ENCODE peak calls at places on chromosomes 3 and 15, in ten cellular contexts. D is AG04450; G is adrenal gland; W is tibial nerve; J is spleen; S is dorsolateral prefrontal cortex; F is CD4-positive, CD25-positive, alpha-beta regulatory T cell; E is ovary; Y is CD8-positive, alpha-beta memory T cell; I is uterus. A is an unnamed sample. For H3K27me3, the result is how much of the 10 kb centered on the place peaks cover.

GRCh38 chr3:197749315-197749600 is 425 bp upstream of the FYTTD1 start:
- DNase-seq in E (no peak), Y (peak), D (no peak), W (no peak), G (peak), S (no peak), F (peak), I (no peak), J (no peak), A (peak)

GRCh38 chr15:57462391-57462790 is 86.1 kb downstream of the CGNL1 start:
- DNase-seq in W (no peak), S (no peak), Y (no peak), F (no peak), I (no peak), G (no peak), D (no peak), E (no peak), J (no peak), A (no peak)

GRCh38 chr15:72272997-72273352 is 621 bp upstream of the PARP6 start:
- DNase-seq in D (no peak), E (no peak), S (no peak), F (no peak), Y (no peak), I (no peak), G (no peak), J (no peak), W (no peak), A (no peak)

GRCh38 chr3:111143-112069 is 85.2 kb upstream of the CHL1 start:
- DNase-seq in G (no peak), F (no peak), D (no peak), E (no peak), W (no peak), Y (no peak), S (no peak), I (no peak), J (no peak), A (no peak)

GRCh38 chr3:159964166-159964973 is 24.3 kb upstream of the IL12A start:
- DNase-seq in W (no peak), F (peak), D (peak), J (no peak), G (no peak), Y (no peak), I (no peak), S (no peak), E (no peak), A (no peak)

GRCh38 chr3:185153170-185153733 is 392 bp upstream of the C3orf70 start:
- DNase-seq in Y (no peak), W (no peak), J (no peak), D (no peak), F (peak), S (no peak), I (peak), G (no peak), E (peak), A (no peak)

GRCh38 chr15:83685864-83686263 is 31.9 kb downstream of the ADAMTSL3 start:
- DNase-seq in J (no peak), S (no peak), Y (no peak), I (peak), E (no peak), W (no peak), G (no peak), D (no peak), F (no peak), A (no peak)

GRCh38 chr3:122880173-122880572 is 85.3 kb downstream of the SLC49A4 start:
- DNase-seq in D (no peak), G (no peak), J (no peak), I (no peak), F (no peak), E (no peak), Y (no peak), W (no peak), S (no peak), A (no peak)

GRCh38 chr3:134376385-134376765 is 2.1 kb upstream of the AMOTL2 start:
- DNase-seq in I (no peak), J (peak), E (no peak), S (no peak), Y (no peak), G (no peak), D (no peak), F (no peak), W (no peak), A (no peak)

GRCh38 chr3:128068156-128068620 is 16.0 kb downstream of the SEC61A1 start:
- DNase-seq in J (peak), I (no peak), S (no peak), Y (peak), D (no peak), E (no peak), G (peak), F (peak), W (no peak), A (no peak)

GRCh38 chr3:59771760-59772159 is 721.9 kb upstream of the CFAP20DC start:
- DNase-seq in E (no peak), I (no peak), W (no peak), S (no peak), F (no peak), D (peak), Y (no peak), G (no peak), J (no peak), A (no peak)

GRCh38 chr3:66593978-66594377 is 93.2 kb upstream of the LRIG1 start:
- DNase-seq in J (no peak), Y (no peak), G (no peak), I (no peak), W (no peak), S (no peak), D (peak), F (no peak), E (no peak), A (no peak)

GRCh38 chr15:55789066-55789660 is 46.2 kb upstream of the PRTG start:
- DNase-seq in G (peak), Y (peak), J (no peak), E (no peak), W (peak), F (peak), D (no peak), S (no peak), I (no peak), A (no peak)

GRCh38 chr3:71453822-71454512 is 129.6 kb downstream of the FOXP1 start:
- DNase-seq in J (no peak), G (no peak), Y (peak), W (no peak), S (no peak), E (no peak), I (no peak), F (peak), D (no peak), A (peak)

GRCh38 chr3:193791041-193792032 is 198.3 kb downstream of the OPA1 start:
- DNase-seq in Y (no peak), G (no peak), D (no peak), S (no peak), W (no peak), J (no peak), F (peak), E (no peak), I (no peak), A (peak)

GRCh38 chr3:188711898-188712256 is 459.9 kb upstream of the TPRG1 start:
- DNase-seq in J (no peak), Y (no peak), W (no peak), I (no peak), F (no peak), G (no peak), S (no peak), E (no peak), D (no peak), A (no peak)

GRCh38 chr15:31032959-31033358 is 41.5 kb upstream of the MTMR10 start:
- DNase-seq in F (no peak), G (no peak), W (no peak), I (no peak), E (no peak), J (no peak), D (peak), S (no peak), Y (no peak), A (no peak)

GRCh38 chr3:43695443-43695842 is 4.7 kb downstream of the ABHD5 start:
- DNase-seq in G (peak), D (peak), J (no peak), Y (no peak), S (no peak), W (no peak), F (no peak), E (no peak), I (no peak), A (no peak)

GRCh38 chr3:127307431-127307830 is 19.6 kb upstream of the PRR20G start:
- DNase-seq in W (no peak), J (no peak), D (no peak), E (no peak), G (peak), I (no peak), F (no peak), Y (no peak), S (no peak), A (no peak)

GRCh38 chr15:42670441-42670840 is 66.5 kb downstream of the CDAN1 start:
- DNase-seq in D (no peak), J (no peak), G (no peak), W (no peak), Y (no peak), F (no peak), I (no peak), S (no peak), E (no peak), A (no peak)

GRCh38 chr3:114745322-114746240 is 401.5 kb downstream of the ZBTB20 start:
- DNase-seq in Y (no peak), S (no peak), F (no peak), W (no peak), I (no peak), J (no peak), D (no peak), E (no peak), G (no peak), A (no peak)

GRCh38 chr3:105965384-105965783 is 96.6 kb upstream of the CBLB start:
- DNase-seq in I (no peak), D (no peak), S (no peak), F (no peak), E (no peak), G (no peak), W (no peak), Y (no peak), J (no peak), A (no peak)

GRCh38 chr3:71444028-71444860 is 139.3 kb downstream of the FOXP1 start:
- DNase-seq in G (peak), D (peak), S (no peak), I (no peak), Y (peak), E (no peak), F (peak), W (no peak), J (peak), A (peak)

GRCh38 chr3:192901435-192901834 is 16.2 kb downstream of the MB21D2 start:
- DNase-seq in S (no peak), D (peak), F (no peak), Y (no peak), J (no peak), W (no peak), E (no peak), I (no peak), G (no peak), A (no peak)

GRCh38 chr3:50189989-50190388 is 1.4 kb upstream of the GNAT1 start:
- DNase-seq in E (no peak), W (no peak), F (no peak), Y (no peak), J (no peak), I (no peak), D (no peak), S (no peak), G (no peak), A (no peak)

GRCh38 chr3:12716605-12717121 is 42.4 kb downstream of the TMEM40 start:
- DNase-seq in W (no peak), F (no peak), E (no peak), G (no peak), I (no peak), J (no peak), S (no peak), Y (no peak), D (no peak), A (no peak)

GRCh38 chr15:95162967-95163531 is 931.7 kb downstream of the MCTP2 start:
- DNase-seq in W (no peak), I (peak), G (peak), D (peak), F (no peak), S (no peak), E (no peak), Y (no peak), J (no peak), A (no peak)

GRCh38 chr3:5170975-5171374 is 16.5 kb upstream of the EDEM1 start:
- DNase-seq in I (no peak), J (no peak), D (no peak), Y (no peak), F (no peak), W (no peak), S (no peak), G (no peak), E (no peak), A (no peak)
- H3K4me3 ChIP-seq in I (no peak), J (no peak), D (no peak), Y (no peak), F (no peak), W (no peak), S (no peak), G (no peak), E (no peak), A (no peak)

DNA sequence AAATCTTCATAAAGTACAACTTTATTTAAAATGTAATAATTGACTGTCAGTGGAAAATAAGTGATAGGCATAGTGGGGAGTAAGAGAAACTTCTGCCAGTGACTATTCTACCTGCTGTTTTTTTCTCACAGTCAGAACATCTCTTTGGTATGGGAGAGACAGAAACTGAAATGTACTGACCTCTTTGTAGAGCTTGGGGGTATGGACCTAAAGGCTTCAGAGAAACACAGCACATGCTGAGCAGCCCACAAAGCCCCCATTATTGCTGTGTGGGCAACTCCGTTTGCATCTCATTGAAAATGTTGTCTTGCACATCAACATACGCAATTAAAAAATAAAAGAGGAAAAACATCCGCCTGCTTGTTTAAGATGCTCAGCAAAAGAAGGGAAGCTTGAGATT is 443.5 kb upstream of the SEMA6D start:
- DNase-seq in F (no peak), J (no peak), G (no peak), I (no peak), E (no peak), Y (no peak), W (no peak), D (no peak), S (no peak), A (no peak)
- H3K27ac ChIP-seq in F (no peak), J (no peak), G (no peak), I (no peak), E (no peak), Y (no peak), W (no peak), D (no peak), S (no peak), A (no peak)

GRCh38 chr15:69988541-69989225 is 109.0 kb downstream of the TLE3 start:
- DNase-seq in W (no peak), S (no peak), F (no peak), D (no peak), I (no peak), J (no peak), G (no peak), E (no peak), Y (no peak), A (no peak)
- H3K27me3 ChIP-seq in W (under half), S (under half), F (under half), D (half or more), I (under half), J (under half), G (under half), E (under half), Y (under half), A (under half)

GRCh38 chr15:29789871-29790270 is 32.4 kb downstream of the TJP1 start:
- DNase-seq in I (no peak), G (no peak), Y (no peak), W (no peak), F (no peak), S (no peak), E (no peak), D (no peak), J (no peak), A (no peak)
- H3K4me3 ChIP-seq in I (no peak), G (no peak), Y (no peak), W (no peak), F (no peak), S (no peak), E (no peak), D (no peak), J (no peak), A (no peak)

DNA sequence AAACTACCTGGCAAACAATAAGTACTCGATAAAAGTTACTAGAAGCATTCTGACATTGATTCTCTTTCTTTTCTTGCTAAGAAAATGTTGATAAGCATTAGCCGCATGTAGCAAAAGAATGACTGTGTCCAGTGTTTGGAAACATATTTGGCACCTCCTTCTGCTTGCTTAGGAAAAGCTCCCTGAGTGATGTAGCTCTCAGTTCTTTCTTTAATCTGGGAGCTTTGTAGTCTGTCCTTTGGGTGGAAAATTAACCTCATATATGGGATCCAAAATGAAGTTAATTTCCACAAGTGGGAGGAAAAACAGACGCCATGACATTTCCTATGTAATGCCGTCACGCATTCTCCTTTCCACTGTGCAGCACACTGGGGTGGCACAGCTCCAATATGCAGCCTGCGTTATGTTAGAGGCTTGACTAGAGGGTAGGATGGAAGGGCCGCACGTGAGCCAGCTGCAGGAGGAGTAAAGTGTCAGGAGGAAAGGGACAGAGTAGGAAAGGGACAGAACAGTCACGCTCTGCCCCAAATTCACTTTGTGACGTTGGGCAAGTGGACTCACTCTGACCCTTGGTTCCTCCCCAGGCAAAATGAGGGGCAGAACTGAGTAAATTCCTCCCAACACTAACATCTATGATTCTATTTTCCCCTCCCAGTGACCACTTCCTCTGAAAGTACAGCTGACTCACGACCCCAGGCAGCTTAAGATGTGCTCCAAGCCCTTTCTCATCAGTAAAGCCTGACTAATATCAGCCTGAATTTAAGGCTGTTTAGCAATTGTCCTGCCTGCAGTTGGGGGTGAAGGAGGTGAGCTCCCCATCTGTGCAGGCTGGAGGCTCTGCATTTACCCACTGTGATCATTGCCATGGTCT is 176.4 kb upstream of the PFN2 start:
- DNase-seq in J (no peak), F (no peak), I (peak), D (peak), W (no peak), G (no peak), E (peak), Y (no peak), S (no peak), A (no peak)
- H3K27ac ChIP-seq in J (no peak), F (no peak), I (no peak), D (peak), W (no peak), G (no peak), E (no peak), Y (no peak), S (no peak), A (no peak)

GRCh38 chr15:65993226-65993625 is 123.9 kb downstream of the RAB11A start:
- DNase-seq in S (no peak), Y (no peak), I (no peak), W (no peak), E (no peak), D (no peak), J (no peak), F (no peak), G (no peak), A (no peak)

GRCh38 chr15:65991721-65992472 is 122.6 kb downstream of the RAB11A start:
- DNase-seq in J (no peak), S (no peak), F (no peak), W (no peak), G (no peak), Y (no peak), E (no peak), I (no peak), D (no peak), A (no peak)

GRCh38 chr15:65993762-65994161 is 124.5 kb downstream of the RAB11A start:
- DNase-seq in S (no peak), I (no peak), W (no peak), G (no peak), J (no peak), D (no peak), F (no peak), E (no peak), Y (no peak), A (no peak)

GRCh38 chr15:65987100-65987499 is 117.8 kb downstream of the RAB11A start:
- DNase-seq in W (no peak), S (no peak), Y (no peak), D (no peak), J (no peak), I (no peak), F (no peak), G (no peak), E (no peak), A (no peak)

GRCh38 chr15:65990298-65990981 is 121.1 kb downstream of the RAB11A start:
- DNase-seq in E (no peak), S (no peak), G (no peak), J (no peak), I (no peak), F (no peak), D (no peak), W (no peak), Y (no peak), A (no peak)
- H3K27me3 ChIP-seq in E (under half), S (under half), G (under half), J (under half), I (under half), F (under half), D (under half), W (half or more), Y (under half), A (under half)

GRCh38 chr3:151087648-151088047 is 2.2 kb downstream of the MED12L start:
- DNase-seq in F (no peak), J (no peak), Y (no peak), D (no peak), I (no peak), S (no peak), W (no peak), G (no peak), E (no peak), A (no peak)

GRCh38 chr3:151084893-151085226 is 604 bp upstream of the MED12L start:
- DNase-seq in G (no peak), S (no peak), F (no peak), D (no peak), J (no peak), Y (no peak), E (no peak), W (no peak), I (no peak), A (no peak)

GRCh38 chr3:151085227-151085888 is at the start of gene MED12L:
- DNase-seq in F (peak), Y (peak), D (peak), I (peak), G (peak), W (no peak), J (peak), S (peak), E (peak), A (peak)

GRCh38 chr3:151085889-151086483 is 522 bp downstream of the MED12L start:
- DNase-seq in D (no peak), I (peak), W (no peak), J (peak), E (peak), G (peak), S (no peak), F (no peak), Y (peak), A (no peak)

DNA sequence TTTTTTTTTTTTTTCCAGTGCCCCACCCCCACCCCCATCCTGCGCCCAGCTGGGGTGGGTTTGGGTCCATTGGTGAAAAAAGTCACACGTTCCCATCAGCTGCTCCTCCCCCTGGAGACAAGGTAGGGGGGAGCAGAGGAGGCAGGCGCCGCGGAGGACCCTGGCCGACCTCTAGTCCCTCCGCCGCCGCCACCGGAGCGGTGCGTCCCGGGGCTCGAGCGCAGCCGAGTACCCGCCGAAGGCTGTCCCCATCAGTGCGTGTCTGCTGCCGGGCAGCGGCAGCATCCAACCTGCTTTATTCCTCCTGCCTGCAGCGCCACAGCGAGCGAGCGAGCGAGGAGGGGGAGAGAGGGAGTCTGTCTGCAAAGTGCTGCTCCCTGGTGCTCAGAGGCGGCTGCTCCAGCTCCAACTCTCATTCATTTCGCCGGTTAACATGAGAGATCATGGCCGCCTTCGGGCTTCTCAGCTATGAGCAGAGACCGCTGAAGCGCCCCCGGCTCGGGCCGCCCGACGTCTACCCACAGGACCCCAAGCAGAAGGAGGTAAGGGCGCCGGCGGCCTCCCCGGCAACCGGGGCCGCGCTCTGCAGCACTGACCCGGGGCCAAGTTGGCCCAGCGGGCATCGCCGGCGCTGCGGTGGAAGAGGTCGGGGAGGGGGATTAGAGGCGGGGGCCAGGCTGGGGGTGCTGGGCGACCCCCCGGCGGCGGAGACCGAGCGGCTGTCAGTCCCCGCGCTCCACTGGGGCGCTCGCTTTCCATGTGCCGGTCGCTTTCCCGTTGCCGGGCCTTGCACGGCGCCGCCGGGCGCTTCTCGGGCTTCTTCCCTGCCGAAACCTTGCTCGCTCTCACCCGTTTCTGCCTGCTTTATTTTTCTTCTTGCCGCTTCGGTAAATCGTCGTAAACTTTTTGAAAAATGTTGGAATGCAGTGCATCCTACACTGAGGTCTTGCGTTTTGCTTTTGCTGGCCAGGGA is 1.3 kb downstream of the MED12L start:
- DNase-seq in S (peak), Y (peak), D (peak), I (peak), W (peak), F (peak), G (peak), J (peak), E (peak), A (peak)
- H3K4me3 ChIP-seq in S (peak), Y (peak), D (peak), I (peak), W (peak), F (no peak), G (peak), J (peak), E (peak), A (peak)

A was measured in prostate gland.